ENCODE peak calls at places on chromosomes 2 and 18, in five cellular contexts. J is GM23248, M is lung, K is tibial artery, C is left ventricle myocardium inferior. L is an unnamed sample.

GRCh38 chr2:209577376-209578357 is 153.8 kb downstream of the MAP2 start:
- DNase-seq in K (no peak), M (no peak), C (no peak), J (peak; percentile 59), L (no peak)

GRCh38 chr2:20641123-20641985 is 9.5 kb downstream of the HS1BP3 start:
- DNase-seq in C (peak; percentile 18), K (peak; percentile 98), M (no peak), J (peak; percentile 76), L (no peak)

GRCh38 chr2:46547223-46548102 is 68.1 kb downstream of the TMEM247 start:
- DNase-seq in J (no peak), M (no peak), K (peak; percentile 78), C (peak; percentile 56), L (peak; percentile 81)

GRCh38 chr18:66143029-66143428 is 392.2 kb downstream of the CDH7 start:
- DNase-seq in M (no peak), J (no peak), K (no peak), C (no peak), L (no peak)

GRCh38 chr2:219461061-219461514 is 26.4 kb downstream of the SPEG start:
- DNase-seq in J (no peak), C (peak; percentile 60), M (no peak), K (peak; percentile 93), L (no peak)

GRCh38 chr2:12341919-12342318 is 374.8 kb upstream of the TRIB2 start:
- DNase-seq in J (no peak), C (no peak), M (no peak), K (no peak), L (no peak)

GRCh38 chr2:16166327-16166981 is 226.1 kb downstream of the MYCN start:
- DNase-seq in K (no peak), C (no peak), M (peak; percentile 16), J (no peak), L (no peak)

GRCh38 chr2:200447139-200447855 is 62.6 kb downstream of the KCTD18 start:
- DNase-seq in M (no peak), C (no peak), K (no peak), J (peak; percentile 41), L (no peak)

GRCh38 chr2:178994264-178994663 is 55.7 kb downstream of the CCDC141 start:
- DNase-seq in M (no peak), C (no peak), J (no peak), K (no peak), L (no peak)

GRCh38 chr2:178997067-178997466 is 52.9 kb downstream of the CCDC141 start:
- DNase-seq in K (no peak), C (no peak), J (no peak), M (no peak), L (no peak)

GRCh38 chr2:178998539-178998938 is 51.4 kb downstream of the CCDC141 start:
- DNase-seq in C (no peak), K (no peak), J (no peak), M (no peak), L (no peak)

GRCh38 chr2:178999476-178999875 is 50.5 kb downstream of the CCDC141 start:
- DNase-seq in M (no peak), K (no peak), C (no peak), J (no peak), L (no peak)

DNA sequence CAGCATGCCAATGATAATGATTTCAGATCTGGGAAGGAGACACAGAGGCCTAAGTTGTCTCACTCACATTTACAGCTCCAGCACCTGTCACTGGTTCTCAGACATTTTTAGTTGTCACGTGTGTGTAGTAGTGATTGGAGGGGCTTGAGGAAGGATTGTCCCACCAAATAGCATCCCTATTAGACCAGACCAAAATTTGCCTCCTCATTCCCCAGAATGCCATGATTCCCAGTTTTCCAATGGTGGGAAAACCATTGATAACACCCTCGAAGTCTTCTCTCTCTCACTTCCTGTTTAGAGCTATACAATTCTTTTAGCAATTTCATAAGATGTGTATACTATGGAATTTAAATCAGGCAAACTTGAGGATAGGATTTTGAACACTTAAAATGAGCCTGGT is 52.5 kb downstream of the CCDC141 start:
- DNase-seq in K (no peak), M (no peak), C (no peak), J (no peak), L (no peak)
- H3K9me3 ChIP-seq in K (no peaks in the 10 kb centered on the region), M (no peaks in the 10 kb centered on the region), C (no peaks in the 10 kb centered on the region), J (no peaks in the 10 kb centered on the region), L (no peaks in the 10 kb centered on the region)

GRCh38 chr2:108947271-108947907 is 41.6 kb downstream of the EDAR start:
- DNase-seq in K (peak; percentile 27), C (no peak), J (no peak), M (no peak), L (no peak)
- H3K9me3 ChIP-seq in K (peaks cover 10% of the 10 kb centered on the region), C (peaks cover 36% of the 10 kb centered on the region), J (no peaks in the 10 kb centered on the region), M (no peaks in the 10 kb centered on the region), L (no peaks in the 10 kb centered on the region)

GRCh38 chr18:71625691-71626090 is 918.5 kb downstream of the CBLN2 start:
- DNase-seq in C (no peak), K (no peak), J (no peak), M (no peak), L (no peak)
- H3K9me3 ChIP-seq in C (peaks cover 8% of the 10 kb centered on the region), K (no peaks in the 10 kb centered on the region), J (peaks cover 8% of the 10 kb centered on the region), M (no peaks in the 10 kb centered on the region), L (no peaks in the 10 kb centered on the region)

DNA sequence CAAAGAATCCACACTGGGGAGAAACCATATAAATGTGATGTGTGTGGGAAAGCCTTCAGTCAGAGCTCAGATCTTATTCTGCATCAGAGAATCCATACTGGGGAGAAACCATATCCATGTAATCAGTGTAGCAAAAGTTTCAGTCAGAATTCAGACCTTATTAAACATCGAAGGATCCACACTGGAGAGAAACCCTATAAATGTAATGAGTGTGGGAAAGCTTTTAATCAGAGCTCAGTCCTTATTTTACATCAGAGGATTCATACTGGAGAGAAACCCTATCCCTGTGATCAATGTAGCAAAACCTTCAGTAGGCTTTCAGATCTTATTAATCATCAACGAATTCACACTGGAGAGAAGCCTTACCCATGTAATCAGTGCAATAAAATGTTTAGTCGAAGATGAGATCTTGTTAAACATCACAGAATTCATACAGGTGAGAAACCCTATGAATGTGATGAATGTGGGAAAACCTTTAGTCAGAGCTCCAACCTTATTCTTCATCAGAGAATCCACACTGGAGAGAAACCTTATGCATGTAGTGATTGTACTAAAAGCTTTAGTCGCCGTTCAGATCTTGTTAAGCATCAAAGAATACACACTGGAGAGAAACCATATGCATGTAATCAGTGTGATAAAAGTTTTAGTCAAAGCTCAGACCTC is 16.7 kb upstream of the ZSCAN30 start:
- DNase-seq in J (no peak), C (no peak), M (no peak), K (no peak), L (no peak)
- H3K9me3 ChIP-seq in J (peaks cover 24% of the 10 kb centered on the region), C (peaks cover 100% of the 10 kb centered on the region), M (peaks cover 37% of the 10 kb centered on the region), K (peaks cover 54% of the 10 kb centered on the region), L (peaks cover 42% of the 10 kb centered on the region)

GRCh38 chr2:159012142-159012541 is 43.7 kb downstream of the TANC1 start:
- DNase-seq in M (no peak), J (no peak), K (no peak), C (no peak), L (no peak)
- H3K9me3 ChIP-seq in M (no peaks in the 10 kb centered on the region), J (no peaks in the 10 kb centered on the region), K (no peaks in the 10 kb centered on the region), C (peaks cover 20% of the 10 kb centered on the region), L (peaks cover 5% of the 10 kb centered on the region)

GRCh38 chr2:229057997-229058553 is 213.0 kb downstream of the PID1 start:
- DNase-seq in J (no peak), M (no peak), C (no peak), K (no peak), L (no peak)
- H3K9me3 ChIP-seq in J (no peaks in the 10 kb centered on the region), M (no peaks in the 10 kb centered on the region), C (peaks cover 7% of the 10 kb centered on the region), K (no peaks in the 10 kb centered on the region), L (no peaks in the 10 kb centered on the region)

GRCh38 chr2:45494275-45494977 is 116.6 kb downstream of the SRBD1 start:
- DNase-seq in J (peak; percentile 81), C (no peak), M (no peak), K (no peak), L (no peak)
- H3K9me3 ChIP-seq in J (no peaks in the 10 kb centered on the region), C (no peaks in the 10 kb centered on the region), M (no peaks in the 10 kb centered on the region), K (no peaks in the 10 kb centered on the region), L (no peaks in the 10 kb centered on the region)